ENCODE peak calls at places on chromosomes 12 and 14, in nine cellular contexts. One of them, this sample, is unnamed.

GRCh38 chr14:35687335-35687939 is 121.7 kb downstream of the RALGAPA1 start:
- DNase-seq in left ventricle myocardium inferior: no peak
- DNase-seq in thyroid gland: peak
- DNase-seq in lung: no peak
- DNase-seq in fibroblast of pulmonary artery: peak
- DNase-seq in AG04450: peak
- DNase-seq in cardiac muscle cell: peak
- DNase-seq in astrocyte of the spinal cord: peak
- DNase-seq in neural crest cell: peak
- DNase-seq in this sample: peak

GRCh38 chr14:50714452-50715073 is 46.5 kb upstream of the SAV1 start:
- DNase-seq in left ventricle myocardium inferior: no peak
- DNase-seq in thyroid gland: peak
- DNase-seq in lung: no peak
- DNase-seq in fibroblast of pulmonary artery: peak
- DNase-seq in AG04450: no peak
- DNase-seq in cardiac muscle cell: peak
- DNase-seq in astrocyte of the spinal cord: peak
- DNase-seq in neural crest cell: no peak
- DNase-seq in this sample: peak

GRCh38 chr12:51871126-51871525 is 16.8 kb upstream of the ANKRD33 start:
- DNase-seq in left ventricle myocardium inferior: peak
- DNase-seq in thyroid gland: no peak
- DNase-seq in lung: no peak
- DNase-seq in fibroblast of pulmonary artery: no peak
- DNase-seq in AG04450: no peak
- DNase-seq in cardiac muscle cell: no peak
- DNase-seq in astrocyte of the spinal cord: no peak
- DNase-seq in neural crest cell: no peak
- DNase-seq in this sample: no peak

GRCh38 chr12:13530966-13531365 is 334.4 kb downstream of the EMP1 start:
- DNase-seq in left ventricle myocardium inferior: no peak
- DNase-seq in thyroid gland: peak
- DNase-seq in lung: no peak
- DNase-seq in fibroblast of pulmonary artery: no peak
- DNase-seq in AG04450: no peak
- DNase-seq in cardiac muscle cell: no peak
- DNase-seq in astrocyte of the spinal cord: no peak
- DNase-seq in neural crest cell: no peak
- DNase-seq in this sample: no peak

GRCh38 chr12:132453361-132454133 is 36.4 kb upstream of the FBRSL1 start:
- DNase-seq in left ventricle myocardium inferior: no peak
- DNase-seq in thyroid gland: no peak
- DNase-seq in lung: no peak
- DNase-seq in fibroblast of pulmonary artery: no peak
- DNase-seq in AG04450: no peak
- DNase-seq in cardiac muscle cell: no peak
- DNase-seq in astrocyte of the spinal cord: no peak
- DNase-seq in neural crest cell: no peak
- DNase-seq in this sample: no peak

GRCh38 chr12:57896437-57897201 is 44.7 kb upstream of the ATP23 start:
- DNase-seq in left ventricle myocardium inferior: peak
- DNase-seq in thyroid gland: peak
- DNase-seq in lung: peak
- DNase-seq in fibroblast of pulmonary artery: peak
- DNase-seq in AG04450: peak
- DNase-seq in cardiac muscle cell: peak
- DNase-seq in astrocyte of the spinal cord: peak
- DNase-seq in neural crest cell: peak
- DNase-seq in this sample: no peak

GRCh38 chr12:108849653-108850052 is 7.7 kb downstream of the SSH1 start:
- DNase-seq in left ventricle myocardium inferior: peak
- DNase-seq in thyroid gland: no peak
- DNase-seq in lung: no peak
- DNase-seq in fibroblast of pulmonary artery: no peak
- DNase-seq in AG04450: no peak
- DNase-seq in cardiac muscle cell: no peak
- DNase-seq in astrocyte of the spinal cord: peak
- DNase-seq in neural crest cell: no peak
- DNase-seq in this sample: no peak

GRCh38 chr12:46181465-46181864 is 87.4 kb downstream of the SLC38A1 start:
- DNase-seq in left ventricle myocardium inferior: no peak
- DNase-seq in thyroid gland: no peak
- DNase-seq in lung: no peak
- DNase-seq in fibroblast of pulmonary artery: no peak
- DNase-seq in AG04450: no peak
- DNase-seq in cardiac muscle cell: no peak
- DNase-seq in astrocyte of the spinal cord: no peak
- DNase-seq in neural crest cell: no peak
- DNase-seq in this sample: no peak

GRCh38 chr14:32426596-32427408 is 97.7 kb downstream of the AKAP6 start:
- DNase-seq in left ventricle myocardium inferior: no peak
- DNase-seq in thyroid gland: no peak
- DNase-seq in lung: no peak
- DNase-seq in fibroblast of pulmonary artery: no peak
- DNase-seq in AG04450: no peak
- DNase-seq in cardiac muscle cell: peak
- DNase-seq in astrocyte of the spinal cord: no peak
- DNase-seq in neural crest cell: no peak
- DNase-seq in this sample: no peak

GRCh38 chr12:46491548-46491947 is 119.0 kb upstream of the SLC38A2 start:
- DNase-seq in left ventricle myocardium inferior: no peak
- DNase-seq in thyroid gland: no peak
- DNase-seq in lung: no peak
- DNase-seq in fibroblast of pulmonary artery: peak
- DNase-seq in AG04450: no peak
- DNase-seq in cardiac muscle cell: no peak
- DNase-seq in astrocyte of the spinal cord: no peak
- DNase-seq in neural crest cell: no peak
- DNase-seq in this sample: no peak

GRCh38 chr12:77845831-77846230 is 15.1 kb downstream of the NAV3 start:
- DNase-seq in left ventricle myocardium inferior: no peak
- DNase-seq in thyroid gland: no peak
- DNase-seq in lung: no peak
- DNase-seq in fibroblast of pulmonary artery: peak
- DNase-seq in AG04450: no peak
- DNase-seq in cardiac muscle cell: no peak
- DNase-seq in astrocyte of the spinal cord: peak
- DNase-seq in neural crest cell: no peak
- DNase-seq in this sample: no peak

GRCh38 chr14:93011650-93012317 is 88.8 kb downstream of the CHGA start:
- DNase-seq in left ventricle myocardium inferior: no peak
- DNase-seq in thyroid gland: no peak
- DNase-seq in lung: no peak
- DNase-seq in fibroblast of pulmonary artery: no peak
- DNase-seq in AG04450: no peak
- DNase-seq in cardiac muscle cell: no peak
- DNase-seq in astrocyte of the spinal cord: no peak
- DNase-seq in neural crest cell: no peak
- DNase-seq in this sample: no peak

GRCh38 chr14:99752486-99753121 is 40.6 kb upstream of the EML1 start:
- DNase-seq in left ventricle myocardium inferior: peak
- DNase-seq in thyroid gland: no peak
- DNase-seq in lung: no peak
- DNase-seq in fibroblast of pulmonary artery: peak
- DNase-seq in AG04450: no peak
- DNase-seq in cardiac muscle cell: no peak
- DNase-seq in astrocyte of the spinal cord: peak
- DNase-seq in neural crest cell: no peak
- DNase-seq in this sample: no peak

GRCh38 chr12:61676520-61676919 is 583.7 kb upstream of the USP15 start:
- DNase-seq in left ventricle myocardium inferior: no peak
- DNase-seq in thyroid gland: no peak
- DNase-seq in lung: no peak
- DNase-seq in fibroblast of pulmonary artery: no peak
- DNase-seq in AG04450: no peak
- DNase-seq in cardiac muscle cell: no peak
- DNase-seq in astrocyte of the spinal cord: no peak
- DNase-seq in neural crest cell: no peak
- DNase-seq in this sample: no peak

GRCh38 chr14:93332032-93332852 is 594 bp downstream of the BTBD7 start:
- DNase-seq in left ventricle myocardium inferior: peak
- DNase-seq in thyroid gland: peak
- DNase-seq in lung: peak
- DNase-seq in fibroblast of pulmonary artery: peak
- DNase-seq in AG04450: no peak
- DNase-seq in cardiac muscle cell: peak
- DNase-seq in astrocyte of the spinal cord: peak
- DNase-seq in neural crest cell: peak
- DNase-seq in this sample: peak

GRCh38 chr12:115543269-115543668 is 734.2 kb downstream of the MED13L start:
- DNase-seq in left ventricle myocardium inferior: no peak
- DNase-seq in thyroid gland: no peak
- DNase-seq in lung: no peak
- DNase-seq in fibroblast of pulmonary artery: no peak
- DNase-seq in AG04450: no peak
- DNase-seq in cardiac muscle cell: no peak
- DNase-seq in astrocyte of the spinal cord: no peak
- DNase-seq in neural crest cell: no peak
- DNase-seq in this sample: no peak

GRCh38 chr14:30277268-30277667 is 281.7 kb upstream of the G2E3 start:
- DNase-seq in left ventricle myocardium inferior: no peak
- DNase-seq in thyroid gland: no peak
- DNase-seq in lung: no peak
- DNase-seq in fibroblast of pulmonary artery: no peak
- DNase-seq in AG04450: no peak
- DNase-seq in cardiac muscle cell: no peak
- DNase-seq in astrocyte of the spinal cord: no peak
- DNase-seq in neural crest cell: no peak
- DNase-seq in this sample: no peak

GRCh38 chr12:130031571-130032189 is 127.9 kb upstream of the TMEM132D start:
- DNase-seq in left ventricle myocardium inferior: peak
- DNase-seq in thyroid gland: peak
- DNase-seq in lung: peak
- DNase-seq in fibroblast of pulmonary artery: peak
- DNase-seq in AG04450: no peak
- DNase-seq in cardiac muscle cell: peak
- DNase-seq in astrocyte of the spinal cord: peak
- DNase-seq in neural crest cell: peak
- DNase-seq in this sample: peak

GRCh38 chr12:55717397-55718007 is 1.7 kb downstream of the BLOC1S1 start:
- DNase-seq in left ventricle myocardium inferior: no peak
- DNase-seq in thyroid gland: no peak
- DNase-seq in lung: no peak
- DNase-seq in fibroblast of pulmonary artery: no peak
- DNase-seq in AG04450: no peak
- DNase-seq in cardiac muscle cell: no peak
- DNase-seq in astrocyte of the spinal cord: peak
- DNase-seq in neural crest cell: no peak
- DNase-seq in this sample: no peak

GRCh38 chr12:59027199-59027598 is 106.9 kb upstream of the LRIG3 start:
- DNase-seq in left ventricle myocardium inferior: no peak
- DNase-seq in thyroid gland: no peak
- DNase-seq in lung: no peak
- DNase-seq in fibroblast of pulmonary artery: no peak
- DNase-seq in AG04450: no peak
- DNase-seq in cardiac muscle cell: no peak
- DNase-seq in astrocyte of the spinal cord: no peak
- DNase-seq in neural crest cell: no peak
- DNase-seq in this sample: no peak

GRCh38 chr12:20492251-20492728 is 124.0 kb downstream of the PDE3A start:
- DNase-seq in left ventricle myocardium inferior: no peak
- DNase-seq in thyroid gland: no peak
- DNase-seq in lung: no peak
- DNase-seq in fibroblast of pulmonary artery: peak
- DNase-seq in AG04450: no peak
- DNase-seq in cardiac muscle cell: no peak
- DNase-seq in astrocyte of the spinal cord: peak
- DNase-seq in neural crest cell: no peak
- DNase-seq in this sample: no peak

GRCh38 chr12:6936642-6937480 is 6.8 kb upstream of the RNU7-1 start:
- DNase-seq in left ventricle myocardium inferior: no peak
- DNase-seq in thyroid gland: no peak
- DNase-seq in lung: no peak
- DNase-seq in fibroblast of pulmonary artery: no peak
- DNase-seq in AG04450: no peak
- DNase-seq in cardiac muscle cell: peak
- DNase-seq in astrocyte of the spinal cord: no peak
- DNase-seq in neural crest cell: no peak
- DNase-seq in this sample: peak

DNA sequence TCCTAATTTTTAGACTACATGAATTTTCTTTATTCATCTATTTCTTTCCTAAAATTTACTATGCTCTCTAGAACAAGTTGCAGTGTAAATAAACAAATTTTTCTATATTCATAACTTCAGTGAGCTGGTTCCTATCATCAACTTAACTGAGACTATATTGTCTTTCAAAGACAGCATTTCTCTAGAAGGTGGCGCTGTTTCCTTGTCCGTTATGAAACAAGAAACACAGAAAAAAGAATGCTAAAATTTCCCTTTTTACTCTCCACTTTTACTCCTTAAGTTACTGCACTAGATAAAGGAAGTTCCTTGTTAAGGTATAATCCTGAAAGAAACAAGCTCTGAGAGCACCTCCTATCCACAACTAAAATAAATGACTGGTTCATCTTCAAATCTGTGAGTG is 8.2 kb upstream of the CLEC2A start:
- DNase-seq in left ventricle myocardium inferior: no peak
- DNase-seq in thyroid gland: no peak
- DNase-seq in lung: no peak
- DNase-seq in fibroblast of pulmonary artery: peak
- DNase-seq in AG04450: no peak
- DNase-seq in cardiac muscle cell: peak
- DNase-seq in astrocyte of the spinal cord: no peak
- DNase-seq in neural crest cell: no peak
- DNase-seq in this sample: peak
- TF ChIP-seq CTCF in left ventricle myocardium inferior: no peak
- TF ChIP-seq CTCF in thyroid gland: no peak
- TF ChIP-seq CTCF in lung: no peak
- TF ChIP-seq CTCF in fibroblast of pulmonary artery: peak
- TF ChIP-seq CTCF in AG04450: peak
- TF ChIP-seq CTCF in cardiac muscle cell: peak
- TF ChIP-seq CTCF in astrocyte of the spinal cord: peak
- TF ChIP-seq CTCF in neural crest cell: peak
- TF ChIP-seq CTCF in this sample: peak

GRCh38 chr14:74474376-74474775 is 18.7 kb downstream of the NPC2 start:
- DNase-seq in left ventricle myocardium inferior: no peak
- DNase-seq in thyroid gland: no peak
- DNase-seq in lung: no peak
- DNase-seq in fibroblast of pulmonary artery: no peak
- DNase-seq in AG04450: no peak
- DNase-seq in cardiac muscle cell: no peak
- DNase-seq in astrocyte of the spinal cord: no peak
- DNase-seq in neural crest cell: no peak
- DNase-seq in this sample: no peak
- TF ChIP-seq CTCF in left ventricle myocardium inferior: no peak
- TF ChIP-seq CTCF in thyroid gland: no peak
- TF ChIP-seq CTCF in lung: no peak
- TF ChIP-seq CTCF in fibroblast of pulmonary artery: no peak
- TF ChIP-seq CTCF in AG04450: no peak
- TF ChIP-seq CTCF in cardiac muscle cell: no peak
- TF ChIP-seq CTCF in astrocyte of the spinal cord: no peak
- TF ChIP-seq CTCF in neural crest cell: no peak
- TF ChIP-seq CTCF in this sample: no peak

GRCh38 chr14:106691601-106692291 is 1165.4 kb downstream of the TMEM121 start:
- DNase-seq in left ventricle myocardium inferior: peak
- DNase-seq in thyroid gland: no peak
- DNase-seq in lung: no peak
- DNase-seq in fibroblast of pulmonary artery: no peak
- DNase-seq in AG04450: no peak
- DNase-seq in cardiac muscle cell: no peak
- DNase-seq in astrocyte of the spinal cord: no peak
- DNase-seq in neural crest cell: no peak
- DNase-seq in this sample: peak
- TF ChIP-seq CTCF in left ventricle myocardium inferior: no peak
- TF ChIP-seq CTCF in thyroid gland: no peak
- TF ChIP-seq CTCF in lung: no peak
- TF ChIP-seq CTCF in fibroblast of pulmonary artery: no peak
- TF ChIP-seq CTCF in AG04450: no peak
- TF ChIP-seq CTCF in cardiac muscle cell: no peak
- TF ChIP-seq CTCF in astrocyte of the spinal cord: peak
- TF ChIP-seq CTCF in neural crest cell: peak
- TF ChIP-seq CTCF in this sample: peak

GRCh38 chr12:3141339-3142321 is 64.5 kb downstream of the TSPAN9 start:
- DNase-seq in left ventricle myocardium inferior: no peak
- DNase-seq in thyroid gland: no peak
- DNase-seq in lung: no peak
- DNase-seq in fibroblast of pulmonary artery: no peak
- DNase-seq in AG04450: no peak
- DNase-seq in cardiac muscle cell: no peak
- DNase-seq in astrocyte of the spinal cord: no peak
- DNase-seq in neural crest cell: no peak
- DNase-seq in this sample: no peak
- TF ChIP-seq CTCF in left ventricle myocardium inferior: no peak
- TF ChIP-seq CTCF in thyroid gland: no peak
- TF ChIP-seq CTCF in lung: no peak
- TF ChIP-seq CTCF in fibroblast of pulmonary artery: no peak
- TF ChIP-seq CTCF in AG04450: no peak
- TF ChIP-seq CTCF in cardiac muscle cell: no peak
- TF ChIP-seq CTCF in astrocyte of the spinal cord: no peak
- TF ChIP-seq CTCF in neural crest cell: peak
- TF ChIP-seq CTCF in this sample: no peak

This sample was measured in GM10248.